ENCODE peak calls at places on chromosomes 5 and 9, in seven cellular contexts. J is lower leg skin, E is GM20000, I is transverse colon, A is A549, B is endothelial cell, F is bronchial epithelial cell. O is an unnamed sample.

GRCh38 chr9:128633601-128634000 is 23.0 kb downstream of the DYNC2I2 start:
- DNase-seq in E (no peak), A (no peak), B (no peak), J (no peak), F (no peak), I (no peak), O (no peak)

GRCh38 chr5:15819617-15820016 is 319.6 kb downstream of the FBXL7 start:
- DNase-seq in A (no peak), F (no peak), B (no peak), J (no peak), E (no peak), I (no peak), O (no peak)

GRCh38 chr9:108057421-108058136 is 568.0 kb upstream of the KLF4 start:
- DNase-seq in A (peak), I (peak), B (no peak), J (peak), F (peak), E (no peak), O (no peak)

GRCh38 chr5:133531634-133532033 is 80.7 kb downstream of the FSTL4 start:
- DNase-seq in J (no peak), I (no peak), F (no peak), A (no peak), E (no peak), B (no peak), O (no peak)

GRCh38 chr5:1229822-1230221 is 4.6 kb downstream of the SLC6A18 start:
- DNase-seq in B (no peak), A (no peak), E (no peak), I (no peak), J (no peak), F (no peak), O (no peak)

GRCh38 chr9:89603629-89604462 is 966 bp upstream of the GADD45G start:
- DNase-seq in I (peak), B (peak), E (peak), J (peak), A (peak), F (peak), O (peak)

GRCh38 chr5:145203193-145203592 is 631.9 kb downstream of the PRELID2 start:
- DNase-seq in I (no peak), E (no peak), A (no peak), F (no peak), J (no peak), B (no peak), O (no peak)

GRCh38 chr9:134455010-134455409 is 128.8 kb downstream of the RXRA start:
- DNase-seq in B (no peak), A (no peak), J (no peak), F (no peak), I (no peak), E (no peak), O (no peak)

GRCh38 chr9:86324308-86324707 is 29.9 kb downstream of the TUT7 start:
- DNase-seq in I (no peak), E (peak), A (no peak), F (no peak), J (no peak), B (no peak), O (no peak)

GRCh38 chr9:113509463-113509862 is 45.9 kb downstream of the RGS3 start:
- DNase-seq in I (no peak), A (no peak), E (no peak), J (no peak), B (no peak), F (no peak), O (no peak)

GRCh38 chr5:80957031-80957761 is 3.0 kb upstream of the RASGRF2 start:
- DNase-seq in J (no peak), B (no peak), A (no peak), E (no peak), I (no peak), F (no peak), O (no peak)

GRCh38 chr9:104144336-104144735 is 50.2 kb downstream of the SMC2 start:
- DNase-seq in A (no peak), F (no peak), B (no peak), I (no peak), E (no peak), J (no peak), O (no peak)

GRCh38 chr5:174553556-174553955 is 170.8 kb upstream of the MSX2 start:
- DNase-seq in J (no peak), F (no peak), I (no peak), E (no peak), A (no peak), B (no peak), O (no peak)

GRCh38 chr9:95937131-95937530 is 61.6 kb downstream of the ERCC6L2 start:
- DNase-seq in E (no peak), B (no peak), F (peak), I (no peak), J (no peak), A (no peak), O (no peak)

GRCh38 chr5:140126315-140127012 is 727 bp downstream of the IGIP start:
- DNase-seq in F (no peak), J (no peak), A (no peak), E (no peak), I (no peak), B (no peak), O (no peak)

GRCh38 chr9:128408963-128409431 is 11.7 kb upstream of the CERCAM start:
- DNase-seq in A (no peak), E (no peak), F (no peak), I (no peak), B (no peak), J (no peak), O (peak)

GRCh38 chr5:93107141-93107540 is 473.9 kb downstream of the NR2F1-AS1 start:
- DNase-seq in I (no peak), A (no peak), J (no peak), F (no peak), B (no peak), E (no peak), O (no peak)

GRCh38 chr5:1293997-1294838 is 650 bp downstream of the TERT start:
- DNase-seq in A (peak), B (no peak), E (no peak), J (no peak), F (no peak), I (no peak), O (peak)

GRCh38 chr5:19706776-19707175 is 281.2 kb downstream of the CDH18 start:
- DNase-seq in B (no peak), J (no peak), E (no peak), I (no peak), A (no peak), F (no peak), O (no peak)

GRCh38 chr5:160930361-160930760 is 78.3 kb upstream of the ATP10B start:
- DNase-seq in A (no peak), J (no peak), E (no peak), I (no peak), B (no peak), F (peak), O (peak)

GRCh38 chr9:104780796-104781395 is 17.0 kb downstream of the NIPSNAP3B start:
- DNase-seq in A (peak), F (peak), B (no peak), I (no peak), E (peak), J (no peak), O (no peak)

GRCh38 chr9:135990468-135991429 is 29.6 kb upstream of the UBAC1 start:
- DNase-seq in A (peak), F (peak), I (peak), J (no peak), B (peak), E (peak), O (peak)

GRCh38 chr5:39850291-39850690 is 425.5 kb upstream of the DAB2 start:
- DNase-seq in E (no peak), I (no peak), J (no peak), B (no peak), A (no peak), F (no peak), O (no peak)

GRCh38 chr5:17257705-17258273 is 40.4 kb downstream of the BASP1 start:
- DNase-seq in A (no peak), B (no peak), E (peak), F (peak), J (no peak), I (no peak), O (no peak)

GRCh38 chr5:9712506-9713285 is 82.5 kb upstream of the TAS2R1 start:
- DNase-seq in E (no peak), B (no peak), J (no peak), I (no peak), A (no peak), F (peak), O (no peak)

GRCh38 chr9:99577351-99577750 is 244.3 kb upstream of the NR4A3 start:
- DNase-seq in I (no peak), B (no peak), J (no peak), E (no peak), F (no peak), A (no peak), O (no peak)

GRCh38 chr9:99573883-99574282 is 247.8 kb upstream of the NR4A3 start:
- DNase-seq in I (no peak), A (no peak), E (no peak), F (no peak), B (no peak), J (no peak), O (no peak)

GRCh38 chr9:99576830-99577229 is 244.9 kb upstream of the NR4A3 start:
- DNase-seq in E (no peak), A (no peak), B (no peak), J (no peak), I (no peak), F (no peak), O (no peak)

GRCh38 chr9:99578666-99579065 is 243.0 kb upstream of the NR4A3 start:
- DNase-seq in I (no peak), J (no peak), A (no peak), B (no peak), F (no peak), E (no peak), O (no peak)

DNA sequence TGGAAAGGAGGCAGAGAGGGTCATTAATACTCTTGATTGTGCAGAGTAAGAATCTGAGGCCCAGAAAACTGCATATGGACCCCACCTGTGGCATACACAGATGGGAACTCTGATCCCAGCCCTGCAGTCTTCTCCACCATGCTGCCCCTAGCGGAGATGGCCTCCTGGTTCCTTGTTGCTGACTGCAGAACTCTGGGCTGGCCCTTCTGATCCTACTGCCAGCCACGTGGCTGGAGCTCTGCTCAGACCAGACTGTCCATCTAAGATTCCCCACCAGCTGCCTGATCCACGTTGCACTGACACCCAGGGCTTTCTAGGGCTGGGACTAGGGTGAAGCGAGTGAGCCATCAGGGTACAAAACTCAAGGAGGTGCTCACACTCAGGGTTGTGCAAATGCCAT is 245.7 kb upstream of the NR4A3 start:
- DNase-seq in I (no peak), J (no peak), B (no peak), E (no peak), A (peak), F (no peak), O (no peak)
- TF ChIP-seq CTCF in I (no peak), J (no peak), B (no peak), E (no peak), A (no peak), F (no peak), O (no peak)

GRCh38 chr5:25540628-25541027 is 895.9 kb upstream of the CDH10 start:
- DNase-seq in B (no peak), I (no peak), J (no peak), A (no peak), F (peak), E (no peak), O (no peak)

GRCh38 chr5:25544652-25545249 is 900.0 kb upstream of the CDH10 start:
- DNase-seq in J (no peak), E (peak), B (peak), F (peak), A (peak), I (no peak), O (peak)
- TF ChIP-seq CTCF in J (no peak), E (no peak), B (peak), F (peak), A (peak), I (no peak), O (peak)

GRCh38 chr9:37311938-37312730 is 110.4 kb upstream of the GRHPR start:
- DNase-seq in J (no peak), F (peak), E (no peak), B (no peak), I (no peak), A (no peak), O (no peak)

DNA sequence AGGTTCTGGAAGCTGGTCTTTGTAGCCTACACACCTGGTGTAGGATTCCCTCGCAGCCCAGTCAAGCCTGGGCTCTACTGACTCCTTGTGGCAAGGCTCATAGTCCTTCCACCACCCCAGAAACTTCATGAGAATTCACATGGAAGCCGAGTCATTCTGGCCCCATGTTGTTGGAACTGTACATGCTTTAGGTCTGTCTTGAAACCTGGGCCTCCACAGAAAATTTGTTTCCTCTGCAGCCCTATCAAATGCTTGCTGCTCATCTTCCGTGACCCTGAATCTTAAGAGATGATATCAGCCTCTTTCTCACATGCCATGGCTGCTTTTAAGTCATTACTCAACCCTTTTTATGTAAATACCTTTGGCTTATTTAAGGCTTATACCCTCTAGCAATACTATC is 113.4 kb upstream of the GRHPR start:
- DNase-seq in B (no peak), I (peak), F (no peak), A (peak), E (peak), J (no peak), O (no peak)
- TF ChIP-seq CTCF in B (no peak), I (no peak), F (peak), A (peak), E (peak), J (no peak), O (no peak)

DNA sequence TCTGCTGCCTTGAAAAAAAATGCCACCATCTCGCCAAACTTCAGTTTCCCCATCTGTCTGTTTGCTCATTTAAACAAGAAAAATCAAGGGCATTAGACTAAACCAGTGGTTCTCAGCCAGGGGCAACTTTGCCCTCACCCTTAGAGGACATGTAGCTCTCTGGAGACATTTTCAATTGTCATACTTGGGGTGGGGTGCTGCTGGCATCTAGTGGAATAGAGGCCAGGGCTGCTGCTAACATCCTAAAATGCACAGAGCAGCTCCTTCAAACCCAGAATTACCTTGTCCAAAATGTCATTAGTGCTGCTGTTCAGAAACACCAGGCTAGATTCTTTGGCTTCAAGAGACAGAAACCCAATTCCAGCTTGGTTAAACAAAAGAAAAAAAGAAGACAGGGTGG is 71.1 kb upstream of the FOXE1 start:
- DNase-seq in B (no peak), I (no peak), E (no peak), A (no peak), F (no peak), J (no peak), O (no peak)
- TF ChIP-seq CTCF in B (no peak), I (no peak), E (no peak), A (no peak), F (peak), J (no peak), O (no peak)

GRCh38 chr9:68780377-68780707 is 75.3 kb downstream of the PIP5K1B start:
- DNase-seq in I (no peak), E (no peak), F (no peak), J (no peak), A (no peak), B (no peak), O (no peak)

GRCh38 chr9:68778635-68779034 is 73.6 kb downstream of the PIP5K1B start:
- DNase-seq in E (no peak), B (no peak), F (no peak), A (no peak), J (no peak), I (no peak), O (no peak)

GRCh38 chr9:68781866-68782265 is 76.8 kb downstream of the PIP5K1B start:
- DNase-seq in A (no peak), I (no peak), J (no peak), F (no peak), E (no peak), B (peak), O (no peak)

GRCh38 chr9:68780735-68781134 is 75.7 kb downstream of the PIP5K1B start:
- DNase-seq in F (no peak), B (no peak), A (no peak), E (no peak), I (peak), J (no peak), O (no peak)

DNA sequence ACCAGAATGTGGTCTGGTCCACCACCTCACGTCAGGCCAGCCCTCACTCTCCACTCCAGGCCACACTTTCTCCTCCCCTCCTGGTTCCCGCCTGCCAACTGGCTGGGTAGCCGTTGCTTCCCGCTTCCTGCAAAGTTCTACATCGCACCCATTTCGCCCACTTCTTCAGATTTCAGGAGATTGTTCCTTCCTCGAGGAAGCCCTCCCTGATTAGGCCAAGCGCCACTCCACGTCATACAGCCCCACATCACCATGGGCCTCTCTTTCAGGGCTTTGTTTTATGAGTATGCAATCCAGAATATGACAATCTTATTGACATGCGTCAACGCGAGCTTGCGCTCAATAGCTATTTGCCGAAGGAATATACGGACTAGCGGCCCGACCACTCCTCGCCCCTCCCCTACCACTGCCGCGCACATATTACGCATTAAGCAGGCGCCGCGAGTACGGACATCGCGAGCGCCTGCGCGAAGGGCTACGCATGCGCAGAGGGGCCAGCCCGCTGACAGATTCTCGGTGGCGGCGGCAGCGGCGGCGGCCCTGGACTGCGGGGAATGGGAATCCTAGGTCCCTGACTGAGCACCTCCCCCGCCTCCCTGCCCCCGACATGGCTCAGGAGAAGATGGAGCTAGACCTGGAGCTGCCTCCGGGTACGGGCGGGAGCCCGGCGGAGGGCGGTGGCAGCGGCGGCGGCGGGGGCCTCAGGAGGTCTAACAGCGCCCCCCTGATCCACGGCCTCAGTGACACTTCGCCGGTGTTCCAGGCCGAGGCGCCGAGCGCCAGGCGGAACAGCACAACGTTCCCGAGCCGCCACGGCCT is 74.7 kb downstream of the PIP5K1B start:
- DNase-seq in A (peak), J (peak), I (peak), B (peak), E (peak), F (peak), O (peak)
- TF ChIP-seq CTCF in A (peak), J (no peak), I (no peak), B (no peak), E (peak), F (peak), O (no peak)

GRCh38 chr5:117318528-117318927 is 743.9 kb upstream of the SEMA6A start:
- DNase-seq in I (peak), F (peak), E (no peak), J (no peak), A (peak), B (peak), O (peak)
- TF ChIP-seq CTCF in I (no peak), F (no peak), E (no peak), J (no peak), A (no peak), B (no peak), O (peak)

GRCh38 chr5:96901841-96902240 is 25.5 kb downstream of the ERAP2 start:
- DNase-seq in F (no peak), I (no peak), E (no peak), A (no peak), B (no peak), J (no peak), O (no peak)

GRCh38 chr5:96902876-96903275 is 26.6 kb downstream of the ERAP2 start:
- DNase-seq in J (no peak), F (no peak), I (no peak), E (no peak), B (no peak), A (no peak), O (no peak)

GRCh38 chr5:96904054-96904931 is 28.0 kb downstream of the ERAP2 start:
- DNase-seq in E (no peak), B (no peak), F (no peak), I (no peak), J (no peak), A (no peak), O (no peak)

GRCh38 chr5:96903300-96903699 is 27.0 kb downstream of the ERAP2 start:
- DNase-seq in J (no peak), F (peak), I (no peak), A (no peak), E (no peak), B (no peak), O (no peak)

DNA sequence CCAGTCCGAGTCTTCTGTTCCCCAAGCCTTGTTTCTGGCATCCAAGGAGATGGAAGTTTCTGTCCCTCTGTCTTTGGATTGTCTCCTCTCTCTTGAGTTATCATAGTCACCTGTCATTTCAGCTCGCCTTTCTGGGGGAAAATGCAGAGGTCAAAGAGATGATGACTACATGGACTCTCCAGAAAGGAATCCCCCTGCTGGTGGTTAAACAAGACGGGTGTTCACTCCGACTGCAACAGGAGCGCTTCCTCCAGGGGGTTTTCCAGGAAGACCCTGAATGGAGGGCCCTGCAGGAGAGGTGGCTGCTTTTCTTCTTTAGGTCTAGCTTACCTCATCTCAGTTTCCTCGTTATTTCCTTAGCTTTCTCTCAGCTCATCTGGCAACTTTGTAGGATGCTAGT is 25.1 kb downstream of the ERAP2 start:
- DNase-seq in J (no peak), A (peak), B (no peak), F (no peak), E (no peak), I (no peak), O (no peak)
- TF ChIP-seq CTCF in J (no peak), A (no peak), B (no peak), F (no peak), E (no peak), I (no peak), O (no peak)

GRCh38 chr5:8366296-8366695 is 497.3 kb downstream of the MTRR start:
- DNase-seq in A (no peak), E (no peak), F (no peak), B (no peak), I (no peak), J (no peak), O (no peak)
- TF ChIP-seq CTCF in A (no peak), E (no peak), F (no peak), B (no peak), I (no peak), J (no peak), O (no peak)